ENCODE peak calls at places on chromosomes 16 and 17, in ten cellular contexts. B is Peyer's patch; K is stimulated activated CD4-positive, alpha-beta T cell treated with anti-CD3 and anti-CD28 coated beads, Interleukin-4, amount 100 ng/mL, for 4 hours; T is psoas muscle; F is HCT116; M is heart left ventricle; Z is substantia nigra; S is H7; N is CD8-positive, alpha-beta T cell; D is HFFc6. E is an unnamed sample.

GRCh38 chr16:11105038-11105903 is 150.7 kb downstream of the SOCS1 start:
- DNase-seq in B (peak), K (peak), T (no peak), F (no peak), M (no peak), Z (no peak), S (no peak), N (no peak), D (peak), E (no peak)

GRCh38 chr16:27318399-27319256 is 4.9 kb downstream of the IL4R start:
- DNase-seq in B (peak), K (peak), T (peak), F (no peak), M (peak), Z (peak), S (no peak), N (peak), D (no peak), E (peak)

GRCh38 chr17:36931697-36932382 is 5.4 kb upstream of the LHX1 start:
- DNase-seq in B (no peak), K (no peak), T (no peak), F (no peak), M (no peak), Z (no peak), S (peak), N (no peak), D (no peak), E (no peak)

GRCh38 chr16:78455861-78456260 is 356.4 kb downstream of the WWOX start:
- DNase-seq in B (no peak), K (no peak), T (no peak), F (no peak), M (no peak), Z (no peak), S (peak), N (no peak), D (no peak), E (no peak)

GRCh38 chr17:82529914-82530300 is 10.4 kb downstream of the FOXK2 start:
- DNase-seq in B (no peak), K (no peak), T (no peak), F (no peak), M (peak), Z (no peak), S (no peak), N (no peak), D (no peak), E (no peak)

GRCh38 chr16:57846078-57846697 is 43.9 kb upstream of the KIFC3 start:
- DNase-seq in B (no peak), K (no peak), T (no peak), F (no peak), M (no peak), Z (no peak), S (peak), N (no peak), D (no peak), E (no peak)

GRCh38 chr16:3454093-3454492 is 10.6 kb downstream of the NAA60 start:
- DNase-seq in B (no peak), K (no peak), T (no peak), F (no peak), M (no peak), Z (no peak), S (peak), N (no peak), D (no peak), E (no peak)

GRCh38 chr16:29198731-29199521 is 207.6 kb downstream of the NPIPB11 start:
- DNase-seq in B (no peak), K (no peak), T (no peak), F (no peak), M (peak), Z (no peak), S (peak), N (no peak), D (no peak), E (no peak)

GRCh38 chr17:27550974-27551505 is 79.9 kb upstream of the LGALS9 start:
- DNase-seq in B (no peak), K (no peak), T (no peak), F (no peak), M (no peak), Z (no peak), S (no peak), N (no peak), D (no peak), E (no peak)

GRCh38 chr17:8122391-8122922 is 1.4 kb downstream of the HES7 start:
- DNase-seq in B (no peak), K (no peak), T (no peak), F (no peak), M (no peak), Z (no peak), S (peak), N (no peak), D (no peak), E (no peak)

GRCh38 chr16:77881355-77882003 is 93.1 kb downstream of the VAT1L start:
- DNase-seq in B (no peak), K (no peak), T (no peak), F (no peak), M (no peak), Z (no peak), S (no peak), N (no peak), D (no peak), E (no peak)

GRCh38 chr17:4626734-4627256 is 14.7 kb downstream of the ALOX15 start:
- DNase-seq in B (no peak), K (no peak), T (no peak), F (no peak), M (no peak), Z (no peak), S (no peak), N (no peak), D (no peak), E (no peak)

GRCh38 chr16:3835089-3835602 is 45.4 kb downstream of the CREBBP start:
- DNase-seq in B (no peak), K (no peak), T (no peak), F (no peak), M (no peak), Z (no peak), S (no peak), N (no peak), D (no peak), E (no peak)

GRCh38 chr16:57984443-57985203 is 13.7 kb upstream of the CNGB1 start:
- DNase-seq in B (peak), K (peak), T (peak), F (no peak), M (peak), Z (peak), S (peak), N (peak), D (no peak), E (no peak)

GRCh38 chr17:49372428-49372827 is 10.4 kb upstream of the ZNF652 start:
- DNase-seq in B (no peak), K (no peak), T (no peak), F (no peak), M (no peak), Z (no peak), S (no peak), N (no peak), D (no peak), E (no peak)

GRCh38 chr17:61139219-61139618 is 260.4 kb upstream of the TBX2 start:
- DNase-seq in B (peak), K (peak), T (no peak), F (no peak), M (no peak), Z (no peak), S (no peak), N (peak), D (peak), E (no peak)

GRCh38 chr17:67558740-67559380 is 158.9 kb upstream of the NOL11 start:
- DNase-seq in B (no peak), K (no peak), T (peak), F (no peak), M (no peak), Z (no peak), S (no peak), N (no peak), D (no peak), E (no peak)

GRCh38 chr16:4114257-4115208 is 1.7 kb downstream of the ADCY9 start:
- DNase-seq in B (no peak), K (no peak), T (no peak), F (no peak), M (peak), Z (no peak), S (no peak), N (no peak), D (no peak), E (no peak)

GRCh38 chr16:71311553-71312158 is 22.5 kb upstream of the CMTR2 start:
- DNase-seq in B (peak), K (no peak), T (no peak), F (no peak), M (no peak), Z (no peak), S (peak), N (no peak), D (no peak), E (no peak)

GRCh38 chr17:28390123-28390522 is 15.9 kb downstream of the SLC46A1 start:
- DNase-seq in B (no peak), K (no peak), T (no peak), F (no peak), M (no peak), Z (no peak), S (no peak), N (no peak), D (no peak), E (no peak)

GRCh38 chr17:58401287-58401686 is 16.0 kb downstream of the RNF43 start:
- DNase-seq in B (no peak), K (no peak), T (no peak), F (no peak), M (no peak), Z (no peak), S (no peak), N (no peak), D (no peak), E (no peak)

GRCh38 chr17:1762233-1762905 is 509 bp downstream of the SERPINF1 start:
- DNase-seq in B (no peak), K (no peak), T (peak), F (no peak), M (peak), Z (no peak), S (peak), N (no peak), D (no peak), E (no peak)

GRCh38 chr17:74825003-74825627 is 34.6 kb downstream of the GRIN2C start:
- DNase-seq in B (no peak), K (no peak), T (no peak), F (no peak), M (no peak), Z (no peak), S (no peak), N (no peak), D (no peak), E (no peak)

GRCh38 chr17:4512156-4513112 is 13.8 kb downstream of the SPNS2 start:
- DNase-seq in B (no peak), K (no peak), T (no peak), F (no peak), M (no peak), Z (no peak), S (no peak), N (no peak), D (no peak), E (no peak)

GRCh38 chr16:56370185-56370584 is 55.2 kb downstream of the AMFR start:
- DNase-seq in B (no peak), K (no peak), T (no peak), F (no peak), M (no peak), Z (no peak), S (no peak), N (no peak), D (no peak), E (no peak)

GRCh38 chr16:69711115-69711740 is 15.1 kb downstream of the NQO1 start:
- DNase-seq in B (no peak), K (peak), T (no peak), F (peak), M (no peak), Z (no peak), S (no peak), N (no peak), D (peak), E (no peak)

GRCh38 chr17:77273397-77274136 is 132.8 kb downstream of the SEC14L1 start:
- DNase-seq in B (no peak), K (no peak), T (no peak), F (no peak), M (no peak), Z (no peak), S (no peak), N (no peak), D (no peak), E (no peak)

GRCh38 chr16:56539667-56540066 is 19.8 kb upstream of the BBS2 start:
- DNase-seq in B (no peak), K (no peak), T (no peak), F (no peak), M (no peak), Z (no peak), S (no peak), N (no peak), D (no peak), E (no peak)

E was measured in C1 segment of cervical spinal cord.